ENCODE peak calls at places on chromosomes 3 and 15, in four cellular contexts. F, L, K and J are unnamed samples.

GRCh38 chr3:197381371-197381770 is 83.0 kb upstream of the DLG1 start:
- DNase-seq in L (no peak), K (no peak), F (peak; percentile 1), J (no peak)

GRCh38 chr15:63811942-63812341 is 21.8 kb downstream of the HERC1 start:
- DNase-seq in F (no peak), K (no peak), L (no peak), J (no peak)

GRCh38 chr3:181687190-181687589 is 24.5 kb upstream of the SOX2 start:
- DNase-seq in L (no peak), K (no peak), F (no peak), J (no peak)

GRCh38 chr15:45635191-45635638 is 386 bp downstream of the SQOR start:
- DNase-seq in K (no peak), F (peak; percentile 62), L (peak; percentile 71), J (no peak)

GRCh38 chr3:134287512-134287911 is 36.9 kb upstream of the RYK start:
- DNase-seq in F (no peak), L (no peak), K (no peak), J (no peak)

GRCh38 chr3:194328080-194328571 is 23.0 kb downstream of the CPN2 start:
- DNase-seq in L (no peak), F (peak; percentile 73), K (no peak), J (peak; percentile 54)

GRCh38 chr3:149958171-149958796 is 12.4 kb downstream of the PFN2 start:
- DNase-seq in L (no peak), K (no peak), F (no peak), J (no peak)

GRCh38 chr3:184352149-184352785 is 9.1 kb downstream of the CLCN2 start:
- DNase-seq in L (peak; percentile 68), F (no peak), K (no peak), J (no peak)

GRCh38 chr3:181782306-181782924 is 70.7 kb downstream of the SOX2 start:
- DNase-seq in L (no peak), F (peak; percentile 64), K (no peak), J (no peak)

GRCh38 chr3:186691676-186692075 is 25.5 kb upstream of the KNG1 start:
- DNase-seq in L (no peak), F (no peak), K (no peak), J (no peak)

GRCh38 chr3:182725372-182726251 is 67.7 kb upstream of the ATP11B start:
- DNase-seq in L (no peak), K (no peak), F (peak; percentile 35), J (no peak)

GRCh38 chr3:47266709-47267489 is 15.7 kb downstream of the KIF9 start:
- DNase-seq in K (no peak), L (peak; percentile 40), F (no peak), J (peak; percentile 26)

GRCh38 chr3:183015185-183015584 is 34.8 kb upstream of the DCUN1D1 start:
- DNase-seq in L (no peak), K (no peak), F (no peak), J (no peak)

GRCh38 chr15:92631721-92632120 is 23.9 kb downstream of the FAM174B start:
- DNase-seq in K (no peak), L (no peak), F (no peak), J (no peak)

GRCh38 chr3:23041918-23042696 is 161.0 kb upstream of the UBE2E2 start:
- DNase-seq in L (no peak), K (no peak), F (no peak), J (no peak)

GRCh38 chr15:51403072-51403878 is 61.8 kb downstream of the GLDN start:
- DNase-seq in K (no peak), F (no peak), L (no peak), J (peak; percentile 54)

GRCh38 chr3:1632128-1632527 is 466.5 kb upstream of the CNTN4 start:
- DNase-seq in K (no peak), F (no peak), L (no peak), J (no peak)

GRCh38 chr3:117435481-117435880 is 725.9 kb downstream of the TUSC7 start:
- DNase-seq in L (no peak), K (no peak), F (no peak), J (no peak)

GRCh38 chr15:63969652-63970421 is 76.4 kb downstream of the DAPK2 start:
- DNase-seq in L (peak; percentile 90), F (no peak), K (no peak), J (no peak)

GRCh38 chr3:51371943-51372557 is 13.0 kb upstream of the MANF start:
- DNase-seq in F (peak; percentile 79), K (peak; percentile 57), L (peak; percentile 65), J (peak; percentile 87)

GRCh38 chr3:42735021-42735420 is 32.4 kb upstream of the HHATL start:
- DNase-seq in L (no peak), K (no peak), F (no peak), J (no peak)

GRCh38 chr15:92821491-92822116 is 78.5 kb upstream of the CHD2 start:
- DNase-seq in K (no peak), F (no peak), L (no peak), J (no peak)

GRCh38 chr3:123159926-123160635 is 41.7 kb upstream of the SEC22A start:
- DNase-seq in L (no peak), F (no peak), K (no peak), J (no peak)

GRCh38 chr3:134445631-134446030 is 40.2 kb downstream of the ANAPC13 start:
- DNase-seq in K (no peak), F (no peak), L (no peak), J (no peak)

GRCh38 chr3:112395166-112395894 is 62.4 kb downstream of the CD200 start:
- DNase-seq in F (no peak), L (no peak), K (no peak), J (no peak)

GRCh38 chr15:40925495-40925862 is 3.7 kb upstream of the DLL4 start:
- DNase-seq in F (no peak), L (no peak), K (no peak), J (no peak)

GRCh38 chr15:40925863-40926658 is 3.1 kb upstream of the DLL4 start:
- DNase-seq in L (no peak), F (peak; percentile 90), K (no peak), J (no peak)

GRCh38 chr15:40928351-40928974 is 677 bp upstream of the DLL4 start:
- DNase-seq in L (no peak), K (no peak), F (peak; percentile 96), J (no peak)

GRCh38 chr15:40927497-40928346 is 1.4 kb upstream of the DLL4 start:
- DNase-seq in F (peak; percentile 87), L (no peak), K (no peak), J (no peak)

GRCh38 chr15:40926659-40927496 is 2.3 kb upstream of the DLL4 start:
- DNase-seq in F (peak; percentile 72), L (no peak), K (no peak), J (no peak)
- H3K4me3 ChIP-seq in F (peak overlapping the region; percentile 41), L (no peak overlapping the region), K (peak overlapping the region; percentile 59), J (no peak overlapping the region)

GRCh38 chr15:62445244-62445643 is 280.2 kb upstream of the C2CD4B start:
- DNase-seq in L (no peak), F (no peak), K (no peak), J (no peak)
- H3K4me3 ChIP-seq in L (no peak overlapping the region), F (no peak overlapping the region), K (no peak overlapping the region), J (no peak overlapping the region)

GRCh38 chr3:169145551-169145950 is 518.0 kb downstream of the MECOM start:
- DNase-seq in F (no peak), K (no peak), L (no peak), J (no peak)

GRCh38 chr3:169146112-169146665 is 517.3 kb downstream of the MECOM start:
- DNase-seq in F (peak; percentile 59), L (peak; percentile 70), K (no peak), J (peak; percentile 76)

GRCh38 chr3:169144271-169144670 is 519.2 kb downstream of the MECOM start:
- DNase-seq in K (no peak), F (no peak), L (no peak), J (no peak)

GRCh38 chr3:169143471-169143870 is 520.0 kb downstream of the MECOM start:
- DNase-seq in K (no peak), F (no peak), L (no peak), J (no peak)

DNA sequence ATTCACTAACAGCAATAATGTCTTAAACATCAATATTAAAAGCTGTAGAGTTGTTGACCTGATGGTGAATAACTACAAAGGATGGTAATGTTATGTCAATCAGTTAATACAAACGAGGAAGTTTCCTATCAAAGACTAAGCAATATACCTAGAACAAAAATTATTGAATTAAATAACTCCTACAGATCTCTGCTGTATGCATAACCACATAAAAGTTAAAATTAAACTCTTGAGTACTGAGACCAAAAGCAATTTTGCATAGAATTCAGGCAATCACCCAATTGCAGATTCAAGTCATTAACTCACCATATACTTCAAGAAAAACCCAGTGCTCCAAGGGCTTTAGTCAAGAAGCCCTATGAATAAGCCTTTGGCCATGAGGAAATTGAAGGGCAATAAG is 518.8 kb downstream of the MECOM start:
- DNase-seq in F (no peak), K (no peak), L (no peak), J (peak; percentile 28)
- H3K4me3 ChIP-seq in F (no peak overlapping the region), K (no peak overlapping the region), L (peak overlapping the region; percentile 42), J (no peak overlapping the region)

DNA sequence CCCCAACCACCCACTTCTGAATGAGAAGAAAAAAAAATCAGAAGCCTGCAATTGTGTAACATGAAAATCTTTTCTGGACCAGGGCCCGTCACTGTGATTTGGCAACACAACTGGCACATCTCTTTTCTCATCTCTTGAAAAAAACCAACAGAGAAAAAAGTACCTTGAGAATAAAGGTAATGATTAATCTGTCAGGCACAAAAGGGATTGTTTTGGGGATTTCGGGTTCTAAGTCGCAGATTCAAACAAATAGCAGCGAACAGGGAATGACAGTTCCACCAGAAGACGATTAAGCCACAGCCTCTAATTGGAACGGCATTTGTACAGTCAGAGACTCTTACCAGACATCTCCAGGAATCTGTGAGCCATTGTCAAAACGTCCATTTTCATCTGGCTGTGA is at the start of gene AQP9:
- DNase-seq in L (no peak), F (no peak), K (no peak), J (no peak)
- H3K4me3 ChIP-seq in L (no peak within 1 kb of the TSS), F (no peak within 1 kb of the TSS), K (no peak within 1 kb of the TSS), J (no peak within 1 kb of the TSS)